ENCODE peak calls at places on chromosomes 1 and 21, in six cellular contexts. F is left lung; Z is central memory CD8-positive, alpha-beta T cell; W is naive B cell; B is Panc1; I is HepG2. M is an unnamed sample.

GRCh38 chr1:55081905-55082296 is 42.6 kb downstream of the PCSK9 start:
- ATAC-seq in F (no peak), Z (no peak), W (no peak), B (no peak), I (no peak), M (no peak)

GRCh38 chr1:113928950-113929749 is at the start of gene HIPK1:
- ATAC-seq in F (peak), Z (peak), W (peak), B (peak), I (peak), M (peak)

GRCh38 chr1:59315529-59316433 is 18.9 kb downstream of the FGGY start:
- ATAC-seq in F (peak), Z (no peak), W (no peak), B (no peak), I (peak), M (no peak)

GRCh38 chr1:3023994-3024393 is 2.7 kb downstream of the ACTRT2 start:
- ATAC-seq in F (no peak), Z (no peak), W (no peak), B (peak), I (no peak), M (no peak)

GRCh38 chr1:117359560-117360289 is 7.5 kb upstream of the MAN1A2 start:
- ATAC-seq in F (no peak), Z (no peak), W (peak), B (no peak), I (no peak), M (peak)

GRCh38 chr1:238558746-238559145 is 668.0 kb upstream of the ZP4 start:
- ATAC-seq in F (no peak), Z (no peak), W (no peak), B (no peak), I (no peak), M (no peak)

GRCh38 chr1:29306471-29307140 is 70.3 kb downstream of the PTPRU start:
- ATAC-seq in F (no peak), Z (no peak), W (no peak), B (no peak), I (no peak), M (no peak)

GRCh38 chr1:12196641-12197482 is 30.1 kb downstream of the TNFRSF1B start:
- ATAC-seq in F (peak), Z (no peak), W (no peak), B (no peak), I (peak), M (no peak)

GRCh38 chr21:29053011-29053553 is 20.4 kb downstream of the CCT8 start:
- ATAC-seq in F (no peak), Z (no peak), W (no peak), B (peak), I (peak), M (peak)

M was measured in stimulated activated memory B cell treated with anti-CD40 and anti-IgM and Interleukin-4, amounts not matched to agents 10 μg/mL and 1 μg/mL and 100 μg/mL, for 72 hours.